ENCODE peak calls at places on chromosomes 7 and 10, in five cellular contexts. One of them, this sample, is unnamed.

GRCh38 chr7:142329062-142329788 is 71.4 kb upstream of the PRSS58 start:
- DNase-seq in GM12865: no peak
- DNase-seq in K562: no peak
- DNase-seq in right lobe of liver: no peak
- DNase-seq in left ventricle myocardium inferior: no peak
- DNase-seq in this sample: no peak

GRCh38 chr7:47651355-47652317 is 69.7 kb upstream of the TNS3 start:
- DNase-seq in GM12865: no peak
- DNase-seq in K562: no peak
- DNase-seq in right lobe of liver: no peak
- DNase-seq in left ventricle myocardium inferior: no peak
- DNase-seq in this sample: no peak

GRCh38 chr10:93110472-93111146 is 36.9 kb downstream of the CYP26A1 start:
- DNase-seq in GM12865: peak
- DNase-seq in K562: no peak
- DNase-seq in right lobe of liver: no peak
- DNase-seq in left ventricle myocardium inferior: no peak
- DNase-seq in this sample: no peak

GRCh38 chr10:51010977-51011376 is 63.3 kb upstream of the PRKG1 start:
- DNase-seq in GM12865: peak
- DNase-seq in K562: peak
- DNase-seq in right lobe of liver: no peak
- DNase-seq in left ventricle myocardium inferior: no peak
- DNase-seq in this sample: peak

GRCh38 chr10:70803768-70804423 is 11.9 kb upstream of the SGPL1 start:
- DNase-seq in GM12865: no peak
- DNase-seq in K562: no peak
- DNase-seq in right lobe of liver: no peak
- DNase-seq in left ventricle myocardium inferior: no peak
- DNase-seq in this sample: no peak

GRCh38 chr7:4830176-4830575 is 31.7 kb downstream of the PAPOLB start:
- DNase-seq in GM12865: peak
- DNase-seq in K562: peak
- DNase-seq in right lobe of liver: peak
- DNase-seq in left ventricle myocardium inferior: peak
- DNase-seq in this sample: peak

GRCh38 chr7:15839415-15840100 is 153.1 kb upstream of the MEOX2 start:
- DNase-seq in GM12865: no peak
- DNase-seq in K562: no peak
- DNase-seq in right lobe of liver: peak
- DNase-seq in left ventricle myocardium inferior: peak
- DNase-seq in this sample: no peak

GRCh38 chr10:128116851-128117615 is 9.2 kb downstream of the MKI67 start:
- DNase-seq in GM12865: no peak
- DNase-seq in K562: peak
- DNase-seq in right lobe of liver: no peak
- DNase-seq in left ventricle myocardium inferior: no peak
- DNase-seq in this sample: no peak

GRCh38 chr10:49111320-49111698 is 4.0 kb downstream of the VSTM4 start:
- DNase-seq in GM12865: no peak
- DNase-seq in K562: no peak
- DNase-seq in right lobe of liver: no peak
- DNase-seq in left ventricle myocardium inferior: no peak
- DNase-seq in this sample: no peak

GRCh38 chr10:62880162-62880561 is 64.0 kb upstream of the EGR2 start:
- DNase-seq in GM12865: no peak
- DNase-seq in K562: no peak
- DNase-seq in right lobe of liver: no peak
- DNase-seq in left ventricle myocardium inferior: no peak
- DNase-seq in this sample: no peak

GRCh38 chr10:69457771-69458237 is 6.5 kb downstream of the TSPAN15 start:
- DNase-seq in GM12865: no peak
- DNase-seq in K562: no peak
- DNase-seq in right lobe of liver: no peak
- DNase-seq in left ventricle myocardium inferior: no peak
- DNase-seq in this sample: no peak

GRCh38 chr10:650691-651615 is 38.5 kb downstream of the DIP2C start:
- DNase-seq in GM12865: no peak
- DNase-seq in K562: no peak
- DNase-seq in right lobe of liver: no peak
- DNase-seq in left ventricle myocardium inferior: no peak
- DNase-seq in this sample: no peak

GRCh38 chr7:134737561-134738353 is 41.7 kb upstream of the CALD1 start:
- DNase-seq in GM12865: peak
- DNase-seq in K562: no peak
- DNase-seq in right lobe of liver: no peak
- DNase-seq in left ventricle myocardium inferior: no peak
- DNase-seq in this sample: no peak

GRCh38 chr7:12067156-12067831 is 143.8 kb upstream of the TMEM106B start:
- DNase-seq in GM12865: peak
- DNase-seq in K562: peak
- DNase-seq in right lobe of liver: no peak
- DNase-seq in left ventricle myocardium inferior: no peak
- DNase-seq in this sample: peak

GRCh38 chr10:12703813-12704212 is 297.7 kb downstream of the CCDC3 start:
- DNase-seq in GM12865: no peak
- DNase-seq in K562: no peak
- DNase-seq in right lobe of liver: no peak
- DNase-seq in left ventricle myocardium inferior: no peak
- DNase-seq in this sample: no peak

GRCh38 chr10:86693721-86694369 is 25.5 kb downstream of the LDB3 start:
- DNase-seq in GM12865: peak
- DNase-seq in K562: peak
- DNase-seq in right lobe of liver: peak
- DNase-seq in left ventricle myocardium inferior: no peak
- DNase-seq in this sample: peak

GRCh38 chr7:134254311-134254710 is 62.4 kb downstream of the SLC35B4 start:
- DNase-seq in GM12865: peak
- DNase-seq in K562: peak
- DNase-seq in right lobe of liver: no peak
- DNase-seq in left ventricle myocardium inferior: no peak
- DNase-seq in this sample: no peak

GRCh38 chr10:5809541-5810154 is 3.6 kb downstream of the GDI2 start:
- DNase-seq in GM12865: peak
- DNase-seq in K562: no peak
- DNase-seq in right lobe of liver: no peak
- DNase-seq in left ventricle myocardium inferior: no peak
- DNase-seq in this sample: no peak

GRCh38 chr7:82605247-82605864 is 161.8 kb upstream of the CACNA2D1 start:
- DNase-seq in GM12865: peak
- DNase-seq in K562: peak
- DNase-seq in right lobe of liver: no peak
- DNase-seq in left ventricle myocardium inferior: no peak
- DNase-seq in this sample: peak

GRCh38 chr10:48451969-48452878 is 145.7 kb downstream of the MAPK8 start:
- DNase-seq in GM12865: no peak
- DNase-seq in K562: no peak
- DNase-seq in right lobe of liver: no peak
- DNase-seq in left ventricle myocardium inferior: no peak
- DNase-seq in this sample: peak

GRCh38 chr7:28698744-28699291 is 259.3 kb downstream of the TRIL start:
- DNase-seq in GM12865: peak
- DNase-seq in K562: no peak
- DNase-seq in right lobe of liver: no peak
- DNase-seq in left ventricle myocardium inferior: no peak
- DNase-seq in this sample: no peak

GRCh38 chr7:155305251-155305904 is 7.7 kb downstream of the INSIG1 start:
- DNase-seq in GM12865: no peak
- DNase-seq in K562: no peak
- DNase-seq in right lobe of liver: no peak
- DNase-seq in left ventricle myocardium inferior: no peak
- DNase-seq in this sample: no peak

GRCh38 chr10:84329094-84329611 is 764 bp downstream of the CCSER2 start:
- DNase-seq in GM12865: peak
- DNase-seq in K562: peak
- DNase-seq in right lobe of liver: peak
- DNase-seq in left ventricle myocardium inferior: no peak
- DNase-seq in this sample: peak

GRCh38 chr10:69600761-69601330 is 27.6 kb upstream of the NEUROG3 start:
- DNase-seq in GM12865: no peak
- DNase-seq in K562: no peak
- DNase-seq in right lobe of liver: no peak
- DNase-seq in left ventricle myocardium inferior: no peak
- DNase-seq in this sample: no peak

GRCh38 chr7:55477781-55478374 is 94.4 kb downstream of the VOPP1 start:
- DNase-seq in GM12865: no peak
- DNase-seq in K562: no peak
- DNase-seq in right lobe of liver: no peak
- DNase-seq in left ventricle myocardium inferior: no peak
- DNase-seq in this sample: no peak

DNA sequence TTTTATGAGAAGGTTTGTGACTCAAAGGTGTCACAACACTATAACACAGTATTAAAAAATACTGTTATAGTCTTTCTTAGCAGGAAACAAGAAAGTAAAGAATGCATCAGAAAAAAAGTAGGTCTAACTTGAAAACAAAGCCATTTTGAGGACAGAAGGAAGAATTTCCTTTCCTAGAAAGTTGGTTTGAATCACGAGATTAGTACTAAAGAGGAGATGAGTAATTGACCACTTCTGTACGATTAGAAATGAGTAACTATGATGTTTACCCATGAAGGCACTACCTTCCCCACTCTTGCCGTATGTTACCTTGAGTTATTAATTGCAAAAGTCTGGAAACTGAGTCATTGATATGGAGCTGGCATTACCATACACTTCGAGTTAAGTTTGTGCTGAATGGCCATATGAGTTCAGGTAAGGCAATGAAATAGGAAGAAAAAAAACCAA is 65.2 kb downstream of the FAM185A start:
- DNase-seq in GM12865: no peak
- DNase-seq in K562: no peak
- DNase-seq in right lobe of liver: no peak
- DNase-seq in left ventricle myocardium inferior: no peak
- DNase-seq in this sample: no peak
- TF ChIP-seq CTCF in GM12865: no peak
- TF ChIP-seq CTCF in K562: no peak
- TF ChIP-seq CTCF in right lobe of liver: no peak
- TF ChIP-seq CTCF in left ventricle myocardium inferior: no peak
- TF ChIP-seq CTCF in this sample: no peak

DNA sequence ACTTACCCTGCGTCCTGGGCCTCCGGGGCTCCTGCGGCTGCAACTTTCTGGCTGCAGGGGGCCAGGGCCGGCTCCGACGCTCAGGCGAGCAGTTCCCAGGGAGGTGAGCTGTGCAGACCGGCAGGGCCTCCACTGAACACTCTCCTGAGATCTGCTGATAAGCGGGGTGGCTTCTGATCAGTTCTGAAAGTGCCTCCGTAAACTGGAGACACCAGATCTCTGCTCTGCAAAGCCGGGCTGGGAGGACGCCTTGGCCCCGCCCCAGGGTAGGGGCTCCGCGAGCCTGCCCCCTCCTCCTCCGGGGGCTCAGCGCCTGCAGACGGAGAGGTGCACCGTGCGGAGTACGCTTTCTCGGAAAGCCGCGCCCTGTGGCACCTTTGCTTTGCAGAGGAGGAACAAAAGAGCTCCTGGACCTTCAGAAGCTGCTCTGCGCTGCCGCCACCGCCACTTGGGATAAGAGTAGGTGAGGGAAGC is 141.3 kb upstream of the VKORC1L1 start:
- DNase-seq in GM12865: no peak
- DNase-seq in K562: peak
- DNase-seq in right lobe of liver: no peak
- DNase-seq in left ventricle myocardium inferior: peak
- DNase-seq in this sample: peak
- TF ChIP-seq CTCF in GM12865: no peak
- TF ChIP-seq CTCF in K562: peak
- TF ChIP-seq CTCF in right lobe of liver: no peak
- TF ChIP-seq CTCF in left ventricle myocardium inferior: no peak
- TF ChIP-seq CTCF in this sample: no peak

DNA sequence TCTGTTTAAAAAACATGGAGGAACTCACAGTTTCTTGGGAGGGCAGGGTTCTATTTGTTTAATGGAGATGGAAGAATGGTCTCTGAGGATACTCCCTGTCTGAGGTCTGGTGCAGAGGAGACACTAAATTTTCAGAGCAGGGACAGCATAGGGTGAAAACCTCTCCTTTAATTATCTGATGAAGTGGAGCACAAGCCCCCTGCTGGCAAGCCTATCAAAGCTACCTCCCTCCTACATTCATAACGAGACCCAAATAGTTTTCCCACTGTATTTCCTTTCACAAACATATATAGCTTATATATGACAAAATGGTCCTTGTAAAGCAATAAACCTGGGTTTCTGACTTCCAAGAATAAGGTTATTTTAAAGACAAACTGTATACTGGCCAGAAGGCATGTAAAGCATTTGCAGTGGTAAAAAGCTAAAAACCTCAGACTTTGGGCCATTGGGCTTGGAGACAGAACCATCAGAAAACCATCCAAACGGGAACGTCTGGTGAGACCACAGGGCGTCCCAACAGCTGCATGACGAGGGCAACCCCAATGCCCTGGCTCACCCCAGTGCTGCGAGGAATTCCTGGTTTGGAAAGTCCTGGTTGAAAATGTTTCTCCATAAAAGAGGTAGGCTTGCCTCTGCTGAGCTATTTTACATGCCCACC is 201.3 kb downstream of the FANK1 start:
- DNase-seq in GM12865: no peak
- DNase-seq in K562: no peak
- DNase-seq in right lobe of liver: no peak
- DNase-seq in left ventricle myocardium inferior: no peak
- DNase-seq in this sample: no peak
- TF ChIP-seq CTCF in GM12865: peak
- TF ChIP-seq CTCF in K562: peak
- TF ChIP-seq CTCF in right lobe of liver: no peak
- TF ChIP-seq CTCF in left ventricle myocardium inferior: peak
- TF ChIP-seq CTCF in this sample: no peak

DNA sequence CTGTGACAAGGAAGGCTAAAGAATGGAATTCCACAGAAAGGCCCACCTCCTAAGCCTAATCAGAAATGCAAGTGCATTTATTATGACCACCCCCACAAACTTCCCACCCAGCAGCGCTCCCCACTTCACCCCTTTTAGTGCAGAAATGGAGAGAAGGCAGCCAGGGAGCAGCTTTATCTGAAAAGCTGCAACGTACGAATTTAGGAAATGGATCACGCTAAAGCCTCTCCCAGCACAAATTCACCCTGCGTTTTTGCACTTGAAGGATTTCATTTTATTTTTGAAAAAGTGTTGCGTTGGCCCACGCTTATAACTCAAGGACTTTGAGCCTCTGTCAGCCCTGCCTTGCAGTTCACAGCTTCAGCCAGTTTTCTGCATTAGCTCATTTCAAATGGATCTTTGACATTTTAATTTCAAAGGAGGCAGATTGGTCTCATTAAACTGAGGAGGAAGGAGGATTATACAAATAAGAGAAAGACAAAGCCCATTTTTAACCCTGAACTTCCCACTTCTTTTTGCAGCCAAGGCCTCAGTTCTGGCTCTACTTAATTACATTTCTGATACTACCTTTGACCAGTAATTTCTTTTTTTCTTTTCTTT is 556.1 kb downstream of the KCNMA1 start:
- DNase-seq in GM12865: no peak
- DNase-seq in K562: no peak
- DNase-seq in right lobe of liver: no peak
- DNase-seq in left ventricle myocardium inferior: no peak
- DNase-seq in this sample: no peak
- TF ChIP-seq CTCF in GM12865: no peak
- TF ChIP-seq CTCF in K562: no peak
- TF ChIP-seq CTCF in right lobe of liver: no peak
- TF ChIP-seq CTCF in left ventricle myocardium inferior: no peak
- TF ChIP-seq CTCF in this sample: no peak

This sample was measured in GM10248.